ENCODE peak calls at places on chromosome 1, in four cellular contexts. Q is A549, G is K562, Z is HepG2. P is an unnamed sample.

GRCh38 chr1:37513795-37514349 is 694 bp downstream of the MEAF6 start:
- DNase-seq in Q (no peak), G (peak), Z (peak), P (no peak)

GRCh38 chr1:2315711-2316450 is 75.5 kb downstream of the MORN1 start:
- DNase-seq in Q (no peak), G (peak), Z (no peak), P (no peak)

GRCh38 chr1:228334226-228334935 is 72.3 kb downstream of the TRIM11 start:
- DNase-seq in Q (no peak), G (no peak), Z (no peak), P (no peak)

GRCh38 chr1:12148160-12148957 is 18.4 kb upstream of the TNFRSF1B start:
- DNase-seq in Q (no peak), G (peak), Z (peak), P (peak)

GRCh38 chr1:90778487-90778886 is 61.4 kb upstream of the BARHL2 start:
- DNase-seq in Q (no peak), G (no peak), Z (no peak), P (no peak)

GRCh38 chr1:8858888-8859706 is 19.4 kb downstream of the ENO1 start:
- DNase-seq in Q (peak), G (peak), Z (peak), P (peak)

GRCh38 chr1:192363177-192363576 is 46.4 kb downstream of the RGS21 start:
- DNase-seq in Q (peak), G (no peak), Z (no peak), P (no peak)

GRCh38 chr1:85323770-85324169 is 47.3 kb upstream of the BCL10 start:
- DNase-seq in Q (no peak), G (no peak), Z (no peak), P (no peak)

GRCh38 chr1:38418195-38419030 is 371.8 kb upstream of the POU3F1 start:
- DNase-seq in Q (no peak), G (no peak), Z (no peak), P (no peak)

GRCh38 chr1:103492003-103492665 is 33.4 kb upstream of the RNPC3 start:
- DNase-seq in Q (no peak), G (no peak), Z (no peak), P (no peak)

GRCh38 chr1:210438928-210439841 is 110.5 kb downstream of the HHAT start:
- DNase-seq in Q (peak), G (no peak), Z (no peak), P (peak)

GRCh38 chr1:61086245-61086644 is 3.9 kb downstream of the NFIA start:
- DNase-seq in Q (no peak), G (no peak), Z (no peak), P (no peak)
- TF ChIP-seq MAZ in Q (no peak), G (no peak), Z (no peak), P (no peak)

GRCh38 chr1:212167098-212167497 is 118.1 kb upstream of the PPP2R5A start:
- DNase-seq in Q (no peak), G (no peak), Z (no peak), P (peak)
- TF ChIP-seq MAZ in Q (no peak), G (no peak), Z (no peak), P (no peak)

GRCh38 chr1:234753979-234754378 is 144.0 kb upstream of the IRF2BP2 start:
- DNase-seq in Q (no peak), G (no peak), Z (no peak), P (no peak)

GRCh38 chr1:234751678-234752077 is 141.7 kb upstream of the IRF2BP2 start:
- DNase-seq in Q (no peak), G (no peak), Z (no peak), P (no peak)

GRCh38 chr1:234748713-234749112 is 138.7 kb upstream of the IRF2BP2 start:
- DNase-seq in Q (no peak), G (no peak), Z (no peak), P (no peak)

GRCh38 chr1:234752927-234753326 is 142.9 kb upstream of the IRF2BP2 start:
- DNase-seq in Q (no peak), G (no peak), Z (no peak), P (no peak)

DNA sequence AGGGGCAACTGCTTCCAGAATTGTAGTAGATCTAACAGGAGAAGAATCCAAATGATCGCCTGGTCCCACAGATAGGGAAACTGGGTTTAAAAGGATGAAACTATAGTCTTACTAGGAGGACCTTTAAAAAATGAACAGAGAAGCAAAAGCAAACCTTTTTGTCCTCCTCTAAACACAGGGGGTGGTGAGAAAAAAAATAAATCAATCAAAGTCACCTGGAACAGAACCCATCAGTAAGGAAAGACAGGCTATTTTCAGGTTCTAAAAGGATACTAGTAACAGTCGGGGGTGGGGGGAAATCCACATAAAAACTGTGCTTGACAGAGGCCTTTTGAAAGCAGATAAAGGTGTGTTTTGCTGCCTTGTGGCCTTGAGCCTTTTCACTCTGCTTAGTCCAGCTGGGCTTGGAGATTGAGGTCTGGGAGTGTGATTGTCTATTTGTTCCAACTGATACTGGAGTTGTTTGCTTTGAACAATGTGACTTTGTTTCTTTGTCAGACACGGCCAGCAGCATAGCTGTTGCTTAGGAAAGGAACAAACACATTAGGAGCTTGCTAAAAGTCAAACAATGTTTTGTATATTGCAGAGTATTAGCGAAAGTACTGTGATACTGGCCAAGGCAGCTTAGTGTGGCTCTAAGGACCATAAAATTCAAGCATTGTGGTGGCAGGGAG is 141.1 kb upstream of the IRF2BP2 start:
- DNase-seq in Q (no peak), G (peak), Z (peak), P (no peak)
- TF ChIP-seq MAZ in Q (no peak), G (no peak), Z (no peak), P (no peak)

DNA sequence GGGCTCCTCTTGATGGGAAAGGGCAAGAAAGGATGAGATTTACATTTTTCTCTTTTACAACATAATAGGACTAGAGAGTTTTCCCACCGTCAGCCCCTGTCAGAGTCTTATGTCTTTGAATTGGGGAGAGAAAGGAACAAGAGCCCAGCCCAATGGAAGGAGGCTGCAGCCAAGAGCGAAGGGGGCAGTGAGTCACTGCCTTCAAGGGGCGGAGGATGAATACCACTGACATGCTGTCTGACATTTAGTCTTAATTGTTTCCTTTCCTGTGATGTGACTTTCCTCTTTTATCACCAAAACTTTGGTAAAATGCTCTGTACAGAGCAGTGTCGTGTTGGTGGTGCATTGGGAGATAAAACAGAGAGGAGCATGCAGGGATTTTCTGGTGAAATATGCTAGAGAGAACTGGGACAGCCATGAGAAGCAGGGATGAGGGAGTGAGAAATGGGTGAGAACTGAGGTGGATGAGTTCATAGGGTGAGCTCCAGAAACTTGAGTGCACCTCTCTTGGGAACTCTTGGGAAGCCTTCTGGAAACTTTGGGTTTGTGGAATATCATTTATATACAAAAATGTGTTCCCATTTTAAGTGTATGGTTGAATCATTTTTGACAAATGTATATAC is 179.9 kb upstream of the FGGY start:
- DNase-seq in Q (no peak), G (no peak), Z (no peak), P (peak)
- TF ChIP-seq MAZ in Q (no peak), G (no peak), Z (no peak), P (no peak)

P was measured in IMR-90.